ENCODE peak calls at places on chromosomes 6 and 20, in eight cellular contexts. Z is AG04450, C is endodermal cell, Y is WERI-Rb-1, M is BJ, B is right lobe of liver, L is A549, N is lower lobe of right lung. W is an unnamed sample.

GRCh38 chr20:32052090-32052791 is at the start of gene HCK:
- DNase-seq in Z (no peak), C (peak), Y (no peak), M (no peak), B (peak), L (peak), N (peak), W (no peak)

GRCh38 chr6:81480139-81480538 is 272.3 kb downstream of the TENT5A start:
- DNase-seq in Z (no peak), C (no peak), Y (no peak), M (no peak), B (no peak), L (no peak), N (no peak), W (no peak)

GRCh38 chr20:18001131-18001921 is 32.5 kb downstream of the MGME1 start:
- DNase-seq in Z (no peak), C (peak), Y (no peak), M (peak), B (peak), L (no peak), N (peak), W (no peak)

GRCh38 chr6:38345586-38345985 is 294.1 kb downstream of the BTBD9 start:
- DNase-seq in Z (no peak), C (no peak), Y (peak), M (no peak), B (no peak), L (no peak), N (no peak), W (no peak)

GRCh38 chr20:50293244-50294139 is 102.9 kb downstream of the CEBPB start:
- DNase-seq in Z (no peak), C (no peak), Y (no peak), M (no peak), B (no peak), L (no peak), N (no peak), W (no peak)

GRCh38 chr20:50335105-50335504 is 144.5 kb downstream of the CEBPB start:
- DNase-seq in Z (no peak), C (peak), Y (peak), M (no peak), B (no peak), L (peak), N (no peak), W (no peak)

GRCh38 chr6:141956046-141956761 is 176.5 kb upstream of the GJE1 start:
- DNase-seq in Z (no peak), C (no peak), Y (no peak), M (no peak), B (peak), L (no peak), N (no peak), W (no peak)

GRCh38 chr20:31497838-31498540 is 16.3 kb upstream of the HM13 start:
- DNase-seq in Z (no peak), C (peak), Y (no peak), M (no peak), B (no peak), L (no peak), N (no peak), W (no peak)

GRCh38 chr6:33298773-33299236 is at the start of gene RGL2:
- DNase-seq in Z (no peak), C (no peak), Y (peak), M (no peak), B (peak), L (no peak), N (peak), W (no peak)

GRCh38 chr20:57473246-57474042 is 51.5 kb downstream of the CTCFL start:
- DNase-seq in Z (no peak), C (peak), Y (no peak), M (no peak), B (peak), L (no peak), N (peak), W (no peak)
- TF ChIP-seq CTCF in Z (peak), C (peak), Y (no peak), M (no peak), B (peak), L (no peak), N (peak), W (no peak)

DNA sequence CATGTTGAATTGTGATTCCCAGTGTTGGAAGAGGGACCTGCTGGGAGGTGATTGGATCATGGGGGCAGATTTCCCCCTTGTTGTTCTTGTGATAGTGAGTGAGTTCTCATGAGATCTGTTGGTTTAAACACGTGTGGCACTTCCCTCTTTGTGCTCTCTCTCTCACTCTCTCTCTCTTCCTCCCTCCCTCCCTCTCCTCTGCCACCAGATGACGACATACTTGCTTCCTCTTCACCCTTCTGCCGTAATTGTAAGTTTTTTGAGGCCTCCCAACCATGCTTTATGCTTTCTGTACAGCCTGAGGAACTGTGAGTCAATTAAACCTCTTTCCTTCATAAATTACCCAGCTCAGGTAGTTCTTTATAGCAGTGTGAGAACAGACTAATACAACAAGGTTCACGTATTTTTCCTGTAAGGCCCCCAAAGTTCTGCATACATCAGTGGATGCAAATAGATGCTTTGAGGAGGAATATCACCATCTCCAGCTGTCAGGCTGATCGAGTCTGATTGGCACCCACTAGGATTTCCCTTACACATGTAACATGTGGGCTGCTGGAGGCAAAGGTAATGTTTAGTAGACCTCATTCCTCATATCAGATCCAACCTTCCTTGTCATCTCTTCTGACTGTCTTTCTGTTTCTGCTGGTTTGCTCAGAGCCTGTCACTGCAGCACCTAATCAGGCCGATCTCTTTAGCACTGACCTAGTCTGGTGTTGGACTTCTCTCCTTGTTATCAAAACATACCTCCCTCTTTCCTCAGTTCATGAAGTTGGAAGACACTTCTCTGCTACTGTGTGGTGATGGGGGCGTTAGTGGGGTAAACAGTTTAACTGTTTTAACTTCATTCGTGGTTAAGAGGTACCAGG is 54.3 kb upstream of the BACH2 start:
- DNase-seq in Z (no peak), C (no peak), Y (no peak), M (no peak), B (no peak), L (no peak), N (no peak), W (no peak)
- H3K4me3 ChIP-seq in Z (no peak), C (no peak), Y (no peak), M (no peak), B (no peak), L (no peak), N (no peak), W (no peak)

DNA sequence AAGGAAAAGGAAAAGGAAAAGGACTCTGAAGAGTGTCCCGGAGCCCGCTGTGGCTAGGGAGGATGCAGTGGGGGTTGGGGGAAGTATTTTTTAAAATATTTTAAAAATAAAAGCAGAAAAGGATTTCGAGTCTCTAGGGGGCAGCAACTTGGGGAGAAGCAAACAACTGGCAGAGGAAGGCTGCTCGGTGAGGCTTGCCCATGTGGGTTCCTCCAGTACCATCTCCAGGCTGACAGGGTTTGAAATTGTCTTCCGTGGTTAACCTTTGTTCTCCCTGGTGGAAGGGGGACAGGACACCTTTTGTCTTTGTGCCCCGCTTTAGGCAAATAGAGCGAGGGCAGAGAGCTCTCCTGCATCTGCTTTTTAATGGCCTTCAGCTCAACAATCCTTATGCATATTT is 60.4 kb upstream of the SNX9 start:
- DNase-seq in Z (no peak), C (peak), Y (no peak), M (no peak), B (no peak), L (no peak), N (no peak), W (no peak)
- TF ChIP-seq CTCF in Z (peak), C (peak), Y (no peak), M (peak), B (no peak), L (peak), N (no peak), W (peak)

DNA sequence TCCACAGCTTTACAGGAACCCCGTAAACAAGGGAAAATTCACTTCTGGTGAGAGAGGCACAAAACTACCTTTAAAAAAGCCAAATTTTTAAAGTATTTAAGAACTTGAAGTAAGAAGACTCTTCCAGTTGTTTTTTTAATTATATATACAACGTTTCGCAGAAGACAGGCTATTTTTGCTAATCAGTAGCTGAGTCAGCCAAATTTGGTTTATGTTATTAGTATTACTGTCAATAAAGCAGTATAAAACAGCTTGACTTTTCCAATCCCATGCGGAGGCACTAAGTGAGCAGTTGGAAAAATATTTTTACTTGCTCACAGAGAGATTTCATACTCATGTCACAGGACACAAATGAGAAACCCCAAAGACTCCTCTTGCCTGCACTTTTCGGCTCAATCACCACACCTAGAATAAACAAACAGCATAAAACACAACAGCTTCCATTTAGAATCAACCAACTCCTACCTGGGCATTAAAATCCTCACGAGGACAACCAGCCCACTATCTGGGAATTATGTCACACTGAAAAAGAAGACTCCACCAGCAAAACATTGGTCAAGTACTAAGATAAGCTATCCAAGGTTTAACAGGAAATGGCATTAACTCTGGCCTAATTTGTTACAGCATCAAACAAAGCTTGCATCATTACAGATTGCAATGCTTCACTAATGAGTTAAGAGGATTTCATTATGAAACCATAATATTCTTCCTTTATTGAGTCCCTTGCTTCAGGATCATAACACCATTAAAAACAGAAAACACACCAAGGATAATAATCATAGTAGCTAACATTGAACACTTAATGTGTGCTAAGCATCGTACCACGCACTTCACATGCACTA is 26.3 kb downstream of the ELOVL5 start:
- DNase-seq in Z (no peak), C (no peak), Y (no peak), M (no peak), B (no peak), L (no peak), N (no peak), W (no peak)
- H3K4me3 ChIP-seq in Z (no peak), C (no peak), Y (no peak), M (no peak), B (no peak), L (no peak), N (no peak), W (no peak)

DNA sequence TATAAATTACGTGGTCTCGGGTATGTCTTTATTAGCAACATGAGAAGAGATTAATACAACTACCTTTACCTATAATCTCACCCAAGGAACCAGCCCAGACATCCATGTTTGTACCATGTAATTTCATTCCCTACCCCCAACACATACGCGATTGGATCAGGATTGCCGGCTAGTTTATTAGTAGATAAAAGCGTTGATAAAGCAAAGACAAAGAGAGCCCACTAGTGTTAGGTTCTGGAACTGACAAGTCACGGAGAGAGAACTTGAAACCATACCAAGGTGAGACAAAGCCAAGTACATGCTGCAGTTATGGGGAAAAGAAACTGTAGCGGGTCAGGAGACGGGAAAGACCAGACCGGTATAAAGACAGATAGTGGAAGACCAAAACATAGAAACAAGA is 37.4 kb upstream of the FAM135A start:
- DNase-seq in Z (no peak), C (peak), Y (no peak), M (no peak), B (no peak), L (no peak), N (no peak), W (no peak)
- TF ChIP-seq CTCF in Z (peak), C (peak), Y (peak), M (peak), B (no peak), L (no peak), N (no peak), W (peak)

DNA sequence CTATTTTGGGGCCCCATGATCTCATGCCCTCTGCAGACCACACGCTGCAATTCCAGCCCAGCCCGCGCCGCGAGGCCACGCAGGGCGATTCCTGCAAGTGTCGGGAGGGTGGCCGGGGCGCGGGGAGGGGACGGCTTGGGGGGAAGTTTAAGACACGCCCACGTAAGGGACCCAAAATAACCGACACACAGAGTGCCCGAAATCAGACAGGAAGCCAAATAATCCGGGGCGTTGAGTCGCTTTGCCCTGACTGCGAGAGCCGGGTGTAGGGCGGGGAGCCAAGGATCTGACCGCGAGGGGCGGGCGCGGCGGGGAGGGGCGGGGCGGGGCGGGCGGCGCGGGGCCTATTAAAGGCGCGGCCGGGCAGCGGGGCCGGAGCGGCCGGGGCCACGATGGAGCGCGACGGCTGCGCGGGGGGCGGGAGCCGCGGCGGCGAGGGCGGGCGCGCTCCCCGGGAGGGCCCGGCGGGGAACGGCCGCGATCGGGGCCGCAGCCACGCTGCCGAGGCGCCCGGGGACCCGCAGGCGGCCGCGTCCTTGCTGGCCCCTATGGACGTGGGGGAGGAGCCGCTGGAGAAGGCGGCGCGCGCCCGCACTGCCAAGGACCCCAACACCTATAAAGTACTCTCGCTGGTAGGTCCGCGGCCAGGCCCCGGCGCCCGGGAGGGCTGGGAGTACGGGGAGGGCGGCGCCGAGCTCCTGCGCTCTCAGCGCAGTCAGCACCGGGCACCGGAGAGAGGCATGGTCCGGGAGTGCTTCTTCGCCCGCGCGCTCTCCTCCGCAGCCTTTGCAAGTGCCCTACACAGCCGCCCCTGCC is at the start of gene ENPP1:
- DNase-seq in Z (no peak), C (peak), Y (peak), M (no peak), B (peak), L (peak), N (peak), W (no peak)
- H3K4me3 ChIP-seq in Z (peak), C (peak), Y (peak), M (peak), B (peak), L (peak), N (peak), W (peak)

DNA sequence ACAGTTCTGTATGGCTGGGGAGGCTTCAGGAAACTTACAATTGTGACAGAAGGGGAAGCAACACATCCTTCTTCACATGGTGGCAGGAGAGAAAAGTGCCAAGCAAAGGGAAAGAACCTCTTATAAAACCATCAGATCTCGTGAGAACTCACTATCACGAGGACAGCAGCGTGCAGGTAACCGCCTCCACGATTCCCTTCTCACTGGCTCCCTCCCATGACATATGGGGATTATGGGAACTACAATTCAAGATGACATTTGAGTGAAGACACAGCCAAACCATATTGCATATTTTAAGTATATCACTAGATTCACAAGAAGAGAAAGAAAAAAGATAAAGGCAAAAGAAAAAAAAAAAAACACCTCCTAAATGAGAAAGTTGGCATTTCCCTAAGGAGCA is 431.9 kb upstream of the RGS17 start:
- DNase-seq in Z (no peak), C (no peak), Y (no peak), M (no peak), B (no peak), L (no peak), N (no peak), W (no peak)
- TF ChIP-seq CTCF in Z (no peak), C (peak), Y (no peak), M (no peak), B (no peak), L (no peak), N (no peak), W (no peak)

DNA sequence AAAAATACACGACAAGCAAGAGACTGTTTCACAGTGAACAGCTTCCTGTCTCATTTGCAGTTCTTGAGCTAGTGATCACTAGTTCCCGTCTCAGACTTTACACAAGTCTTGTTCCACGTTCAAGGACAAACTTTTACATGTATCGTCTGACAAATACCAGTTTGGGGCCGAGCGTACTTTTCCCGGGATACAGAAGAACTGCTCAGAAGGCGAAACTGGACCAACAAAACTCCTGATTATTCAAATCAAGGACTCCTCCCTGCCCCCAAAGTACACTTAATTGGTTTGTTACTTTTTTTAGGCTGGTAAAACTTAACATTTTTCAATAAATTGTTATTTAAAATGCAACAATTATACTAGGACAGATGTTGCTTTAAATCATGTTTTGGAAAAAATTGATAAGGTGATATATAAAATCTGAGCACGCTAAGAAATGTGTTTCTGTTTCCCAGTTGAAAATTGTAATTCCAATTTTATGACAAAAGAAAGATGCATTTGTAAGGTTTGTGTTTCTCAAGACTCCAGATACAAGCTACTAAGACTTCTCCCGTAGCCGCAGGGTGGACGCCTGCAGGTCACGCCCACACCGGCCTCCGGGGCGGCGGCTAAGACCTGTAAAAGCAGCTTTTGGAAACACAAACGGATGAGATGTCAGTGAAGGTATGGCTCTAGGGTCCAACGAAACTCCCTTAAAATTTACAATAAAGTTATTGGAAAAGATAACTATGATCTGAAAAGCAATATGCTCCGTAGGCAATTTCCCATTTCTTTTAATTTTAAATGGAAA is 16.8 kb upstream of the TCFL5 start:
- DNase-seq in Z (no peak), C (peak), Y (no peak), M (no peak), B (no peak), L (no peak), N (no peak), W (no peak)
- H3K4me3 ChIP-seq in Z (no peak), C (no peak), Y (no peak), M (no peak), B (no peak), L (no peak), N (no peak), W (no peak)

W was measured in HFF-Myc.